ENCODE peak calls at places on chromosomes 12 and 14, in six cellular contexts. A is HepG2, O is HL-60, D is H1, F is K562, V is GM12878. Y is an unnamed sample.

GRCh38 chr14:52948039-52948438 is 2.8 kb downstream of the FERMT2 start:
- DNase-seq in O (no peak), F (no peak), V (no peak), A (peak), D (no peak), Y (no peak)

GRCh38 chr12:4178424-4179184 is 95.0 kb upstream of the CCND2 start:
- DNase-seq in O (no peak), F (no peak), V (no peak), D (peak), A (no peak), Y (no peak)

GRCh38 chr14:21070610-21071224 is 613 bp downstream of the ARHGEF40 start:
- DNase-seq in D (peak), A (peak), F (no peak), V (no peak), O (peak), Y (peak)

GRCh38 chr12:117472983-117473382 is 111.6 kb upstream of the NOS1 start:
- DNase-seq in O (no peak), V (no peak), D (peak), F (peak), A (peak), Y (peak)

GRCh38 chr12:94637714-94638113 is 12.6 kb downstream of the TMCC3 start:
- DNase-seq in V (no peak), D (no peak), O (no peak), A (peak), F (no peak), Y (no peak)

GRCh38 chr14:101817511-101818001 is 56.0 kb downstream of the PPP2R5C start:
- DNase-seq in V (no peak), D (no peak), O (no peak), F (peak), A (no peak), Y (no peak)

GRCh38 chr14:102539544-102540309 is 30.2 kb upstream of the ANKRD9 start:
- DNase-seq in V (no peak), A (peak), O (no peak), F (peak), D (no peak), Y (peak)

GRCh38 chr14:72568296-72568992 is 325.5 kb downstream of the DPF3 start:
- DNase-seq in D (no peak), V (no peak), O (no peak), F (no peak), A (no peak), Y (no peak)

GRCh38 chr12:121908702-121909101 is 9.7 kb upstream of the CFAP251 start:
- DNase-seq in F (no peak), V (no peak), D (no peak), A (no peak), O (no peak), Y (no peak)

GRCh38 chr12:26488339-26488738 is 293.0 kb downstream of the SSPN start:
- DNase-seq in A (no peak), V (no peak), O (no peak), D (no peak), F (no peak), Y (no peak)

GRCh38 chr12:64098709-64099354 is 123.3 kb downstream of the KICS2 start:
- DNase-seq in F (no peak), D (no peak), V (no peak), O (no peak), A (no peak), Y (no peak)

GRCh38 chr14:55117816-55118441 is 11.1 kb upstream of the LGALS3 start:
- DNase-seq in O (peak), D (no peak), V (no peak), A (no peak), F (no peak), Y (no peak)

GRCh38 chr14:64758711-64759554 is 54.7 kb downstream of the PLEKHG3 start:
- DNase-seq in D (no peak), A (peak), V (no peak), F (no peak), O (no peak), Y (peak)

GRCh38 chr12:29546000-29546399 is 48.5 kb upstream of the OVCH1 start:
- DNase-seq in F (no peak), A (no peak), V (no peak), O (no peak), D (no peak), Y (no peak)

GRCh38 chr12:63982787-63983186 is 138.3 kb downstream of the SRGAP1 start:
- DNase-seq in D (no peak), A (no peak), V (no peak), F (no peak), O (no peak), Y (no peak)

GRCh38 chr14:65222434-65222833 is 120.1 kb upstream of the MAX start:
- DNase-seq in F (peak), D (peak), O (peak), A (no peak), V (no peak), Y (peak)

GRCh38 chr12:104510873-104511243 is 54.1 kb downstream of the CHST11 start:
- DNase-seq in D (no peak), A (no peak), O (no peak), V (no peak), F (no peak), Y (no peak)

GRCh38 chr12:68904351-68904982 is 28.5 kb downstream of the CPM start:
- DNase-seq in A (no peak), V (no peak), F (no peak), D (no peak), O (peak), Y (no peak)

GRCh38 chr12:62260733-62261683 is 804 bp downstream of the USP15 start:
- DNase-seq in D (no peak), O (peak), F (peak), A (peak), V (peak), Y (peak)
- TF ChIP-seq GABPA in D (no peak), O (peak), F (no peak), A (no peak), V (no peak), Y (no peak)

GRCh38 chr12:75774309-75775052 is 257.1 kb downstream of the PHLDA1 start:
- DNase-seq in D (no peak), V (no peak), F (no peak), A (no peak), O (no peak), Y (no peak)
- TF ChIP-seq GABPA in D (no peak), V (no peak), F (no peak), A (no peak), O (no peak), Y (no peak)

DNA sequence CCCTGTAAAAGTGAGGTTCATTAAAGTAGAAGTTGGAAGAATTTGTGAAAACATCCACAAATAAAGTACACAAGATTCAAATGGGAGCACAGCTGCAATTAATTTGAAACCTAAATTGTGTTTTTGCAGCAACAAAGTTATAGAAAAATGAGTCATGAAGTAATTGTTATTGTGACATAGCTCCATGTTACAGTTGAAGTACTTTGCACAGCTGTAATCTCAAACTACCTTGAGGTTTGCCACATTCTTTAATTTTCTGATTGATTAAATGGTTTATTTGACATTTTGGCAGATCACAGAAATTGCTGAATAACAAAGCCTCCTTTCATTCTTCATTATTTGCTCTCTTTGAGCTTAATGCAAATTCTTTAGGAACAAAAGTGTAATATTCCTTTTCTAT is 111.3 kb downstream of the RMST start:
- DNase-seq in D (no peak), V (no peak), F (no peak), O (no peak), A (no peak), Y (no peak)
- TF ChIP-seq GABPA in D (no peak), V (no peak), F (no peak), O (no peak), A (no peak), Y (no peak)

GRCh38 chr12:109053382-109054123 is 1.2 kb downstream of the USP30 start:
- DNase-seq in F (peak), V (peak), D (no peak), O (no peak), A (peak), Y (no peak)
- TF ChIP-seq GABPA in F (no peak), V (no peak), D (no peak), O (no peak), A (no peak), Y (no peak)

GRCh38 chr12:59164991-59165718 is 244.9 kb upstream of the LRIG3 start:
- DNase-seq in F (no peak), A (peak), O (no peak), D (no peak), V (no peak), Y (peak)
- TF ChIP-seq GABPA in F (no peak), A (no peak), O (no peak), D (no peak), V (no peak), Y (no peak)

GRCh38 chr12:54352022-54352531 is 12.2 kb downstream of the GPR84 start:
- DNase-seq in F (peak), V (no peak), O (no peak), A (no peak), D (peak), Y (peak)
- TF ChIP-seq GABPA in F (peak), V (no peak), O (no peak), A (no peak), D (no peak), Y (no peak)

DNA sequence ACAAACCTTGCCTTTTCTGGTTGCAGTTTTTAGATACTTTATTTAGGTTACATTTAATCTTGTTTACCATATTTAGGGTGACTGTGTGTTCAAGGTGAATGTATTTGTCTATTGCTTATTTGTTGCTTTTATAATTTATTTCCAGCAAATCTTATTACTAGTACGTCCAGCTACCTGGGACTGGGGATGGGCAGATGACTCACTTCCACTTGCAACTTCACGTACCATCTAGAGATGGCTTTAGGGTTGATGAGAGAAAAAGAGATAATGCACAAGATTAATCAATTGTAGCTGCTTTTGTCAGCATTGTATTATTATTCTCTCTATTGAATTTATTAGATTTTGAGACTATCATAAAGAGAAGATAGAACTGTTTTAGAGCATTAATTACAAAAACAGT is 5.1 kb downstream of the MIPOL1 start:
- DNase-seq in O (no peak), V (no peak), F (no peak), A (no peak), D (no peak), Y (no peak)
- TF ChIP-seq GABPA in O (no peak), V (no peak), F (no peak), A (no peak), D (no peak), Y (no peak)

DNA sequence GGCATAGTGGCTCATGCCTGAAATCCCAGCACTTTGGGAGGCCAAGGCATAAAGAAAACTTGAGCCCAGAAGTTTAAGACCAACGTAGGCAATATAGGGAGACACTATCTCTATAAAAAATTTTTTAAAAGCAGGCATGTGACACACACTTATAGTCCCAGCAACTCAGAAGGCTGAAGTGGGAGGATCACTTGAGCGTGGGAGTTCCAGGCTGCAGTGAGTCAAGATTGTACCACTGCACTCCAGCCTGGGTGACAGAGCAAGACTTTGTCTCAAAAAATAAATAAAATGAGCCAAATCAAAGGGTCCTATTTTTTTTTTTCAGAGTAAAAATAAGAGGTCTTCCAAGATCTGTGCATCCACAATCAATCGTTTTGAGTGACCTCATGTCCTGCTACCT is 237.6 kb downstream of the SLC16A7 start:
- DNase-seq in V (no peak), D (no peak), A (no peak), F (no peak), O (no peak), Y (no peak)
- TF ChIP-seq GABPA in V (no peak), D (no peak), A (no peak), F (no peak), O (no peak), Y (no peak)

GRCh38 chr12:53701518-53702264 is 25.6 kb downstream of the CALCOCO1 start:
- DNase-seq in D (peak), A (peak), V (peak), F (peak), O (peak), Y (peak)

GRCh38 chr12:53698948-53699672 is 23.2 kb upstream of the ATP5MC2 start:
- DNase-seq in F (no peak), D (no peak), A (no peak), V (no peak), O (no peak), Y (no peak)

GRCh38 chr12:53703746-53704145 is 23.5 kb downstream of the CALCOCO1 start:
- DNase-seq in F (no peak), D (no peak), A (no peak), O (no peak), V (no peak), Y (no peak)

GRCh38 chr12:53699673-53700015 is 23.8 kb upstream of the ATP5MC2 start:
- DNase-seq in O (no peak), A (no peak), V (no peak), D (no peak), F (no peak), Y (no peak)

GRCh38 chr12:53700567-53700966 is 24.7 kb upstream of the ATP5MC2 start:
- DNase-seq in O (no peak), D (no peak), V (no peak), F (no peak), A (no peak), Y (no peak)
- TF ChIP-seq GABPA in O (no peak), D (no peak), V (no peak), F (no peak), A (no peak), Y (no peak)